ENCODE peak calls at places on chromosomes 6 and 20, in four cellular contexts. C is Calu3, D is amniotic stem cell, X is foreskin fibroblast. G is an unnamed sample.

GRCh38 chr6:13014551-13015378 is 298.2 kb downstream of the PHACTR1 start:
- DNase-seq in C (no peak), D (no peak), X (no peak), G (no peak)

GRCh38 chr20:63475209-63475608 is 2.8 kb upstream of the KCNQ2 start:
- DNase-seq in C (no peak), D (no peak), X (peak), G (no peak)

GRCh38 chr20:37245181-37245580 is 16.4 kb downstream of the GHRH start:
- DNase-seq in C (no peak), D (no peak), X (no peak), G (no peak)

GRCh38 chr6:34438705-34439104 is 12.8 kb upstream of the RPS10 start:
- DNase-seq in C (no peak), D (no peak), X (no peak), G (no peak)

GRCh38 chr6:11277275-11278206 is 45.1 kb upstream of the NEDD9 start:
- DNase-seq in C (peak), D (no peak), X (peak), G (no peak)

GRCh38 chr6:73308712-73309533 is 45.2 kb downstream of the DPPA5 start:
- DNase-seq in C (peak), D (no peak), X (no peak), G (no peak)

GRCh38 chr6:162868397-162868796 is 140.6 kb downstream of the PACRG start:
- DNase-seq in C (no peak), D (no peak), X (no peak), G (no peak)

GRCh38 chr6:45163952-45164766 is 164.0 kb upstream of the RUNX2 start:
- DNase-seq in C (peak), D (no peak), X (no peak), G (no peak)

GRCh38 chr6:140957334-140957733 is 1175.4 kb upstream of the GJE1 start:
- DNase-seq in C (no peak), D (no peak), X (no peak), G (no peak)

GRCh38 chr20:16236589-16237241 is 336.5 kb downstream of the KIF16B start:
- DNase-seq in C (no peak), D (no peak), X (no peak), G (no peak)

GRCh38 chr6:131629656-131630055 is 1.6 kb upstream of the MED23 start:
- DNase-seq in C (no peak), D (no peak), X (peak), G (no peak)

GRCh38 chr6:109486068-109486467 is 3.0 kb upstream of the ZBTB24 start:
- DNase-seq in C (peak), D (no peak), X (no peak), G (no peak)

GRCh38 chr20:59845472-59845871 is 88.0 kb downstream of the SYCP2 start:
- DNase-seq in C (no peak), D (no peak), X (no peak), G (no peak)

GRCh38 chr6:143673638-143674037 is 4.1 kb upstream of the PHACTR2 start:
- DNase-seq in C (peak), D (peak), X (peak), G (no peak)

GRCh38 chr6:10404107-10404798 is 10.6 kb downstream of the TFAP2A start:
- DNase-seq in C (peak), D (peak), X (peak), G (peak)

GRCh38 chr20:32538526-32538918 is 46.6 kb downstream of the NOL4L start:
- DNase-seq in C (no peak), D (no peak), X (no peak), G (no peak)

GRCh38 chr6:98944598-98945011 is 3.1 kb downstream of the FBXL4 start:
- DNase-seq in C (no peak), D (no peak), X (no peak), G (no peak)

GRCh38 chr20:17934141-17934862 is 34.3 kb downstream of the SNX5 start:
- DNase-seq in C (no peak), D (no peak), X (no peak), G (no peak)

GRCh38 chr20:31822421-31823330 is 3.5 kb downstream of the MYLK2 start:
- DNase-seq in C (peak), D (no peak), X (peak), G (peak)

GRCh38 chr20:47544240-47544639 is 42.6 kb downstream of the NCOA3 start:
- DNase-seq in C (no peak), D (no peak), X (peak), G (no peak)

GRCh38 chr6:105592329-105592728 is 189.4 kb upstream of the PREP start:
- DNase-seq in C (peak), D (no peak), X (peak), G (no peak)

GRCh38 chr6:106537662-106538061 is 91.6 kb downstream of the RTN4IP1 start:
- DNase-seq in C (no peak), D (no peak), X (no peak), G (no peak)

GRCh38 chr6:169839493-169839892 is 88.1 kb downstream of the ERMARD start:
- DNase-seq in C (no peak), D (no peak), X (no peak), G (no peak)

GRCh38 chr6:2030682-2031244 is 214.6 kb downstream of the GMDS start:
- DNase-seq in C (no peak), D (no peak), X (no peak), G (no peak)

GRCh38 chr6:30883743-30884520 is at the start of gene DDR1:
- DNase-seq in C (peak), D (no peak), X (peak), G (peak)

GRCh38 chr20:58111340-58112016 is 117.0 kb downstream of the ANKRD60 start:
- DNase-seq in C (no peak), D (no peak), X (no peak), G (no peak)

GRCh38 chr6:166543603-166544293 is 42.7 kb downstream of the RAMACL start:
- DNase-seq in C (no peak), D (no peak), X (no peak), G (no peak)